ENCODE peak calls at places on chromosomes 11 and 22, in nine cellular contexts. B is NCI-H82; Z is NCI-H774; X is NCI-H510A treated with DMSO at 0.1 percent for 48 hours; Y is HFF-Myc; I is ELR; V is gastrocnemius medialis; G is activated CD4-positive, alpha-beta T cell treated with anti-CD3 and anti-CD28 coated beads, Interleukin-2, amount 50 U/mL, for 24 hours; C is cardiac fibroblast. T is an unnamed sample.

GRCh38 chr22:46763051-46763705 is 728 bp downstream of the TBC1D22A start:
- DNase-seq in B (no peak), Z (no peak), X (no peak), Y (no peak), I (peak; percentile 44), V (peak; percentile 70), G (no peak), C (peak; percentile 23), T (no peak)

GRCh38 chr11:87391501-87391900 is 353.8 kb downstream of the TMEM135 start:
- DNase-seq in B (no peak), Z (no peak), X (no peak), Y (no peak), I (no peak), V (no peak), G (no peak), C (no peak), T (no peak)

GRCh38 chr11:128437137-128437536 is 150.2 kb downstream of the ETS1 start:
- DNase-seq in B (no peak), Z (no peak), X (no peak), Y (no peak), I (no peak), V (no peak), G (no peak), C (peak; percentile 52), T (no peak)

GRCh38 chr11:71309611-71310010 is 57.2 kb upstream of the SHANK2 start:
- DNase-seq in B (peak; percentile 0), Z (no peak), X (no peak), Y (no peak), I (no peak), V (no peak), G (no peak), C (no peak), T (peak; percentile 35)

GRCh38 chr11:10542776-10543175 is 1.8 kb upstream of the RNF141 start:
- DNase-seq in B (no peak), Z (no peak), X (no peak), Y (no peak), I (no peak), V (no peak), G (no peak), C (no peak), T (no peak)

GRCh38 chr11:31865606-31866300 is 54.6 kb upstream of the PAX6 start:
- DNase-seq in B (no peak), Z (no peak), X (no peak), Y (no peak), I (no peak), V (no peak), G (no peak), C (no peak), T (no peak)

GRCh38 chr11:12330491-12331231 is 46.7 kb upstream of the PARVA start:
- DNase-seq in B (peak; percentile 41), Z (no peak), X (peak; percentile 39), Y (no peak), I (no peak), V (no peak), G (no peak), C (peak; percentile 15), T (no peak)

GRCh38 chr11:42161886-42162285 is 702.4 kb upstream of the LRRC4C start:
- DNase-seq in B (no peak), Z (no peak), X (no peak), Y (no peak), I (no peak), V (no peak), G (no peak), C (peak; percentile 84), T (no peak)

GRCh38 chr11:75159081-75159953 is 8.4 kb downstream of the SLCO2B1 start:
- DNase-seq in B (no peak), Z (no peak), X (no peak), Y (no peak), I (no peak), V (no peak), G (no peak), C (no peak), T (no peak)

GRCh38 chr11:67351275-67352005 is 1.9 kb downstream of the POLD4 start:
- DNase-seq in B (peak; percentile 78), Z (peak; percentile 28), X (peak; percentile 94), Y (no peak), I (peak; percentile 80), V (peak; percentile 70), G (no peak), C (peak; percentile 87), T (peak; percentile 76)

GRCh38 chr11:111944651-111945051 is 7.5 kb downstream of the DIXDC1 start:
- DNase-seq in B (no peak), Z (no peak), X (no peak), Y (no peak), I (peak; percentile 74), V (no peak), G (no peak), C (peak; percentile 98), T (no peak)

GRCh38 chr11:45100338-45100737 is 46.1 kb upstream of the PRDM11 start:
- DNase-seq in B (peak; percentile 83), Z (no peak), X (no peak), Y (no peak), I (peak; percentile 14), V (no peak), G (no peak), C (peak; percentile 50), T (no peak)

GRCh38 chr11:69274531-69275016 is 19.4 kb upstream of the MYEOV start:
- DNase-seq in B (no peak), Z (no peak), X (no peak), Y (no peak), I (no peak), V (no peak), G (no peak), C (no peak), T (no peak)

GRCh38 chr22:50302564-50302963 is 4.9 kb downstream of the PLXNB2 start:
- DNase-seq in B (peak; percentile 17), Z (no peak), X (no peak), Y (no peak), I (no peak), V (no peak), G (no peak), C (no peak), T (no peak)

GRCh38 chr22:17512960-17513359 is 50.3 kb upstream of the SLC25A18 start:
- DNase-seq in B (no peak), Z (no peak), X (no peak), Y (no peak), I (no peak), V (no peak), G (no peak), C (no peak), T (no peak)

GRCh38 chr11:130738618-130739017 is 177.7 kb downstream of the SNX19 start:
- DNase-seq in B (no peak), Z (no peak), X (no peak), Y (no peak), I (peak; percentile 33), V (no peak), G (no peak), C (peak; percentile 66), T (no peak)

GRCh38 chr11:113728814-113729213 is 22.7 kb upstream of the TMPRSS5 start:
- DNase-seq in B (no peak), Z (no peak), X (no peak), Y (no peak), I (no peak), V (no peak), G (no peak), C (no peak), T (no peak)

GRCh38 chr11:106389096-106389495 is 311.6 kb downstream of the AASDHPPT start:
- DNase-seq in B (no peak), Z (no peak), X (no peak), Y (no peak), I (peak; percentile 75), V (no peak), G (no peak), C (peak; percentile 73), T (no peak)

GRCh38 chr22:24007253-24008021 is 2.2 kb upstream of the GSTT4 start:
- DNase-seq in B (no peak), Z (no peak), X (no peak), Y (no peak), I (no peak), V (no peak), G (no peak), C (no peak), T (no peak)

GRCh38 chr11:2794419-2794795 is 91.2 kb downstream of the CDKN1C start:
- DNase-seq in B (no peak), Z (no peak), X (no peak), Y (no peak), I (no peak), V (peak; percentile 5), G (no peak), C (no peak), T (peak; percentile 34)

GRCh38 chr11:34570584-34570983 is 50.3 kb upstream of the EHF start:
- DNase-seq in B (no peak), Z (no peak), X (no peak), Y (no peak), I (peak; percentile 40), V (no peak), G (no peak), C (peak; percentile 37), T (no peak)

GRCh38 chr11:61056566-61056965 is 45.7 kb upstream of the CD5 start:
- DNase-seq in B (no peak), Z (peak; percentile 23), X (no peak), Y (no peak), I (no peak), V (no peak), G (no peak), C (no peak), T (no peak)

GRCh38 chr11:19344661-19345518 is 104.1 kb upstream of the E2F8 start:
- DNase-seq in B (peak; percentile 21), Z (peak; percentile 35), X (peak; percentile 30), Y (no peak), I (peak; percentile 10), V (no peak), G (no peak), C (peak; percentile 74), T (peak; percentile 84)

GRCh38 chr11:19743622-19744021 is 31.0 kb downstream of the NAV2 start:
- DNase-seq in B (no peak), Z (no peak), X (no peak), Y (no peak), I (no peak), V (no peak), G (no peak), C (no peak), T (no peak)

GRCh38 chr11:124681421-124681820 is 7.7 kb downstream of the SPA17 start:
- DNase-seq in B (no peak), Z (no peak), X (no peak), Y (no peak), I (no peak), V (no peak), G (no peak), C (no peak), T (no peak)

GRCh38 chr11:79902493-79902892 is 461.7 kb upstream of the TENM4 start:
- DNase-seq in B (no peak), Z (peak; percentile 28), X (no peak), Y (no peak), I (peak; percentile 0), V (no peak), G (no peak), C (peak; percentile 6), T (no peak)

GRCh38 chr11:72227316-72228228 is 3.0 kb downstream of the INPPL1 start:
- DNase-seq in B (no peak), Z (peak; percentile 95), X (peak; percentile 78), Y (no peak), I (no peak), V (peak; percentile 15), G (no peak), C (peak; percentile 19), T (no peak)

GRCh38 chr22:37179622-37180420 is 8.2 kb downstream of the C1QTNF6 start:
- DNase-seq in B (no peak), Z (no peak), X (no peak), Y (no peak), I (no peak), V (no peak), G (no peak), C (no peak), T (no peak)

GRCh38 chr11:13440100-13440855 is 22.7 kb downstream of the BTBD10 start:
- DNase-seq in B (peak; percentile 61), Z (peak; percentile 51), X (no peak), Y (peak; percentile 76), I (peak; percentile 89), V (no peak), G (no peak), C (peak; percentile 97), T (no peak)

T was measured in H1.